ENCODE peak calls at places on chromosomes 1 and 21, in nine cellular contexts. J is mucosa of descending colon; N is left ventricle myocardium superior; C is left cardiac atrium; K is upper lobe of right lung; I is heart right ventricle; M is activated naive CD8-positive, alpha-beta T cell treated with anti-CD3 and anti-CD28 coated beads, Interleukin-2, amount 50 U/mL, for 24 hours; U is stimulated activated naive CD8-positive, alpha-beta T cell treated with anti-CD3 and anti-CD28 coated beads, Interleukin-15, amount 100 ng/mL, for 72 hours; L is A549. R is an unnamed sample.

GRCh38 chr1:207719209-207719608 is 32.6 kb upstream of the CD46 start:
- ATAC-seq in J (peak; percentile 58), N (no peak), C (no peak), K (no peak), I (no peak), M (no peak), U (no peak), L (no peak), R (no peak)

GRCh38 chr1:33152685-33153432 is 29.0 kb downstream of the TRIM62 start:
- ATAC-seq in J (no peak), N (peak; percentile 97), C (peak; percentile 93), K (peak; percentile 17), I (peak; percentile 89), M (peak; percentile 24), U (no peak), L (no peak), R (no peak)

GRCh38 chr21:45353200-45353599 is 51.8 kb upstream of the COL18A1 start:
- ATAC-seq in J (no peak), N (no peak), C (no peak), K (no peak), I (no peak), M (no peak), U (no peak), L (no peak), R (no peak)

GRCh38 chr1:3368711-3369436 is 85.6 kb upstream of the ARHGEF16 start:
- ATAC-seq in J (no peak), N (no peak), C (no peak), K (no peak), I (no peak), M (no peak), U (no peak), L (no peak), R (no peak)

GRCh38 chr1:59928996-59929395 is 2.4 kb upstream of the CYP2J2 start:
- ATAC-seq in J (no peak), N (no peak), C (no peak), K (no peak), I (no peak), M (no peak), U (peak; percentile 42), L (no peak), R (no peak)

GRCh38 chr1:18972531-18972930 is 16.1 kb upstream of the IFFO2 start:
- ATAC-seq in J (no peak), N (no peak), C (no peak), K (no peak), I (no peak), M (peak; percentile 24), U (peak; percentile 49), L (no peak), R (no peak)

GRCh38 chr1:77095231-77095630 is 124.0 kb downstream of the PIGK start:
- ATAC-seq in J (no peak), N (no peak), C (no peak), K (no peak), I (no peak), M (no peak), U (no peak), L (no peak), R (no peak)

GRCh38 chr1:205858141-205858961 is 8.4 kb upstream of the PM20D1 start:
- ATAC-seq in J (no peak), N (no peak), C (no peak), K (no peak), I (no peak), M (no peak), U (no peak), L (no peak), R (no peak)

GRCh38 chr1:180080439-180080838 is 74.2 kb upstream of the QSOX1 start:
- ATAC-seq in J (peak; percentile 53), N (no peak), C (no peak), K (no peak), I (no peak), M (peak; percentile 57), U (peak; percentile 79), L (no peak), R (no peak)

GRCh38 chr1:81799939-81800740 is 594 bp upstream of the ADGRL2 start:
- ATAC-seq in J (peak; percentile 4), N (peak; percentile 28), C (peak; percentile 12), K (peak; percentile 20), I (peak; percentile 27), M (no peak), U (no peak), L (peak; percentile 30), R (no peak)

GRCh38 chr1:160096491-160097116 is 1.8 kb downstream of the IGSF8 start:
- ATAC-seq in J (no peak), N (no peak), C (no peak), K (no peak), I (no peak), M (no peak), U (no peak), L (no peak), R (no peak)

R was measured in stimulated activated memory B cell treated with anti-CD40 and anti-IgM and Interleukin-4, amounts not matched to agents 10 μg/mL and 1 μg/mL and 100 μg/mL, for 72 hours.